ENCODE peak calls at places on chromosomes 7 and 10, in eight cellular contexts. N is A549; S is psoas muscle; R is right lobe of liver; O is CD4-positive, alpha-beta T cell; Q is right cardiac atrium; I is left lung; H is DND-41. L is an unnamed sample.

GRCh38 chr7:12963435-12963834 is 276.0 kb downstream of the ARL4A start:
- ATAC-seq in H (no peak), S (no peak), R (no peak), Q (no peak), O (no peak), I (no peak), N (no peak), L (no peak)

GRCh38 chr7:85621286-85621685 is 434.4 kb upstream of the SEMA3D start:
- ATAC-seq in R (peak; percentile 23), H (no peak), I (peak; percentile 34), O (no peak), N (no peak), S (no peak), Q (no peak), L (no peak)

GRCh38 chr7:28759373-28760013 is 198.6 kb downstream of the TRIL start:
- ATAC-seq in Q (no peak), H (no peak), O (no peak), N (no peak), S (no peak), I (no peak), R (no peak), L (no peak)

GRCh38 chr7:129041142-129041928 is 13.6 kb downstream of the TNPO3 start:
- ATAC-seq in N (no peak), R (no peak), I (no peak), S (no peak), O (no peak), Q (no peak), H (no peak), L (no peak)

GRCh38 chr10:131141645-131142445 is 169.7 kb downstream of the TCERG1L start:
- ATAC-seq in N (no peak), R (no peak), Q (no peak), I (no peak), S (no peak), H (no peak), O (no peak), L (no peak)

GRCh38 chr10:63467833-63468232 is 2.1 kb upstream of the JMJD1C start:
- ATAC-seq in I (no peak), O (no peak), Q (no peak), N (no peak), R (no peak), H (no peak), S (no peak), L (no peak)

GRCh38 chr10:84493951-84494848 is 165.8 kb downstream of the CCSER2 start:
- ATAC-seq in I (peak; percentile 56), R (no peak), O (no peak), Q (peak; percentile 35), N (peak; percentile 85), H (no peak), S (peak; percentile 70), L (no peak)

GRCh38 chr7:30157217-30157616 is 22.4 kb downstream of the MTURN start:
- ATAC-seq in H (peak; percentile 99), S (no peak), Q (no peak), I (no peak), O (peak; percentile 91), N (no peak), R (no peak), L (no peak)

GRCh38 chr10:86046845-86047460 is 319.6 kb downstream of the GRID1 start:
- ATAC-seq in Q (no peak), I (no peak), H (no peak), S (no peak), R (no peak), N (no peak), O (peak; percentile 64), L (no peak)

GRCh38 chr10:22477365-22478287 is 132.3 kb downstream of the SPAG6 start:
- ATAC-seq in S (no peak), I (no peak), Q (peak; percentile 34), N (no peak), H (no peak), R (no peak), O (no peak), L (no peak)

GRCh38 chr7:112938895-112939588 is 147.6 kb downstream of the GPR85 start:
- ATAC-seq in H (peak; percentile 37), S (peak; percentile 21), I (peak; percentile 29), R (no peak), O (peak; percentile 6), N (peak; percentile 49), Q (peak; percentile 20), L (peak; percentile 1)

GRCh38 chr7:74400420-74401136 is 53.1 kb upstream of the GTF2IRD1 start:
- ATAC-seq in R (peak; percentile 28), I (no peak), N (peak; percentile 32), Q (no peak), H (peak; percentile 8), S (no peak), O (no peak), L (no peak)

GRCh38 chr7:295155-296154 is 5.5 kb downstream of the FOXL3 start:
- ATAC-seq in H (no peak), R (peak; percentile 22), N (no peak), Q (no peak), O (no peak), I (peak; percentile 78), S (no peak), L (no peak)

GRCh38 chr7:23123007-23123406 is 17.4 kb downstream of the KLHL7 start:
- ATAC-seq in I (no peak), H (no peak), S (no peak), N (no peak), Q (no peak), R (no peak), O (no peak), L (no peak)

GRCh38 chr7:27994639-27995038 is 186.0 kb downstream of the JAZF1 start:
- ATAC-seq in R (no peak), Q (no peak), S (peak; percentile 60), N (no peak), H (no peak), O (no peak), I (no peak), L (no peak)

DNA sequence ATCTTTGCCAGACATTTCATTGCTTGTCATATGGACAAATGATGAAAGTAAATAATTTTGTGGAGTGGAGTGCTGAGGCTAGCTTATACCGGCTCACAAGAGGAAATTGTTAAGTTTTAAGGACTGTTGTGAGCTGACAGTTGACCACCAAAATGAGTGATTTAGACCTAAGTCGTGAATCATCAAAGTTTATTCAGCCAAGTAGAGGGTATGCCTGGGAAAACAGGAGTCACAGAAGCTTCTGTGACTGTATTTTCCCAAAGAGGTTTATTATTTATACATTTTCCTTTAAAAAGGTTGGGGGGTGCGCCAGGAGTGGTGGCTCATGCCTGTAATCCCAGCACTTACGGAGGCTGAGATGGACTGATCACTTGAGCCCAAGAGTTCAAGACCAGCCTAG is 21.8 kb downstream of the MRPS24 start:
- ATAC-seq in R (no peak), N (no peak), I (no peak), H (no peak), O (no peak), S (no peak), Q (no peak), L (no peak)
- H3K27ac ChIP-seq in R (no peak overlapping the region), N (no peak overlapping the region), I (no peak overlapping the region), H (no peak overlapping the region), O (no peak overlapping the region), S (no peak overlapping the region), Q (no peak overlapping the region), L (no peak overlapping the region)

DNA sequence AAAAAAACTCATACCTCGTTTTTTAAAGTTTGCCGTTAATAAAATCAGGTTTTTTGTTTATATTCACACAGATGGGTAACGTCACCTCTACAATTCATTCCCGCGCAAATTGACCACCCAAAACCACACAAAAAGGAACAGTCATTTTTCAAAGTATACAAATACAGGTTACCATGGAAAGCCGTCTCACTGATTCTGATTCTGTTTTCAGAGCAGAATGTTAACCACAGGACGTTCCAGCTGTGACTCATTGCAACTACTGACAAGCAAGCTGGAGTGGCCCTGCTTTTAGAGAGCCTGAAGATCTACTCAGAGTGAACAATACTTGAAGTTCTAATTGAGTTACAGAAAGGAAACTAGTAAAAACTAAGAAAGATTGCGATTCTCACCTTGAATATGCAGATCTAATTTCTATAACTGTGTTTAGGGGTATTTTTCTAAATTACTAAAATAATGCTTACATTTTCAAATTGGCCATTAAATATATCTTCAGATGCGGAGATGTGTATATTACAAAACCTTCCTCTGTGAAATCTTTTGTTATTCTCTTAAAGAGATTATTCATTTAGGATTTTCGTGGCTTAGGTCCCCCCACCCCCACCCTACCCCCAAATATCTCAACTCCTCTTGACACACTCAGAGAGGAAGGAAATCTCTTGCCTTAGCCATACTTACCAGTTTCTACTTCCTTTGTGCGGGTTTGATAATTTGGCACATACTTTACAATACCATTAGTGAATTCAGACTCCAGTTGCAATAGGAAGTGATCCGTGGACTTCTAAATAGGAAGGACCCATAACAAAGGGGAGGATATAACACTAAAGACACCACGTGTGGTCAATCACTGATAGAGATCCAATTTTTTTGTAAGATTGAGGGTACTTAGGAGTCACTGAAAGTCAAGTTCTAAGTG is 106.0 kb downstream of the CUBN start:
- ATAC-seq in N (peak; percentile 94), I (peak; percentile 93), H (peak; percentile 93), R (peak; percentile 65), O (peak; percentile 74), Q (peak; percentile 94), S (peak; percentile 88), L (peak; percentile 84)
- H3K27ac ChIP-seq in N (no peak overlapping the region), I (peak overlapping the region; percentile 90), H (peak overlapping the region; percentile 90), R (no peak overlapping the region), O (peak overlapping the region; percentile 89), Q (peak overlapping the region; percentile 13), S (peak overlapping the region; percentile 15), L (peak overlapping the region; percentile 69)

DNA sequence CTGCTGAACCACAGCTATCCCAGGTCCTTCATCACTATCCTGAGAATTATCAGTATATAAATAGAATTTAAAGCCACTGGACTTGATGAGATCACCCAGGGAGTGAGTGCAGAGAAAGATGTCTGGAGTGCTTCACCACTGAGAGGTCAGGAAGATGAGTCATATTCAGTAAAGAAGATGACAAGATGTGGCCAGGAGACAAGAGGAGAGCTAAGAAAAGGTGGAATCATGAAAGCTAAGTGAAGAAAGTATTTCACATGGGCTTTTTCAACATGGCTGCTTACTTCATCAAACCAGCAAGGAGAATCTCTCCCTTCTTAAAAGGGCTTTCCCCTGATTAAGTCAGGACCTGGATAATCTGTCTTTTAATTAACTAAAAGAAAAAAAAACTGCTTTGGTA is 9.1 kb upstream of the PRKAR2B start:
- ATAC-seq in I (no peak), N (peak; percentile 82), H (no peak), S (no peak), R (no peak), O (no peak), Q (no peak), L (no peak)
- H3K27ac ChIP-seq in I (no peak overlapping the region), N (no peak overlapping the region), H (no peak overlapping the region), S (no peak overlapping the region), R (no peak overlapping the region), O (no peak overlapping the region), Q (no peak overlapping the region), L (no peak overlapping the region)

DNA sequence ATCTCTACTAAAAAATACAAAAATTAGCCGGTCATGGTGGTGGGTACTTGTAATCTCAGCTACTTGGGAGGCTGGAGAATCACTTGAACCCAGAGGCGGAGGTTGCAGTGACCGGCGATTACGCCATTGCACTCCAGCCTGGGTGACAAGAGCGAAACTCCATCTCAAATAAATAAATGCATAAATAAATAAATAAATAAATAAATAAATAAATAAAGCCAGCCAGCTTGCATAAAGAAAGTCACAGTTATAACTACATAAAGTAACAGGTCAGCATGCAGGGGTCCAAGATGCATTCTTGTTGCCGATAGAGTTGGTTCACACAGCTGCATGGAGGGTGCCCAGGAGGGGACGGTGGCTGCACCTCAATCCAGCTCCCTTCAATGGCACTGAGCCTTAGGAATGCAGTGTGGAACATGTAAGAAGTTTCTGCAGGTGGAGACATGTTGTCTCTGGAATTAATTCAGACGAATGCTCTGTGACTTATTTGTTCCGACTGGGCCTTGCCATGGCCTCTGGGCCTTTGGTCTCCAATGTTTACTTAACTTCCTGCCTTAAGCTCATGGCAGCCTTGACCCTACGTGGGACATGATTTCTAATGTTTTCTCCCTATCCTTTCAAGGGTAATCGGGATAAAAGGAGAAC is 159.6 kb upstream of the PRKCQ start:
- ATAC-seq in R (no peak), O (no peak), S (no peak), I (no peak), H (no peak), N (no peak), Q (no peak), L (no peak)
- H3K27ac ChIP-seq in R (no peak overlapping the region), O (no peak overlapping the region), S (peak overlapping the region; percentile 94), I (no peak overlapping the region), H (no peak overlapping the region), N (peak overlapping the region; percentile 31), Q (no peak overlapping the region), L (no peak overlapping the region)

L was measured in gastroesophageal sphincter.